ENCODE peak calls at places on chromosome 18, in six cellular contexts. T is HepG2, F is A549, A is K562, X is GM12878, S is IMR-90. L is an unnamed sample.

GRCh38 chr18:74489631-74490030 is 6.5 kb upstream of the CNDP2 start:
- DNase-seq in A (no peak), X (no peak), S (peak), T (no peak), F (no peak), L (no peak)

GRCh38 chr18:25164837-25165791 is 186.9 kb downstream of the ZNF521 start:
- DNase-seq in F (no peak), A (no peak), X (no peak), S (peak), T (peak), L (peak)

GRCh38 chr18:62500966-62501591 is 21.7 kb upstream of the ZCCHC2 start:
- DNase-seq in T (peak), F (no peak), S (no peak), X (no peak), A (no peak), L (no peak)

GRCh38 chr18:33578371-33579146 is 540 bp downstream of the ASXL3 start:
- DNase-seq in F (no peak), A (no peak), X (no peak), S (no peak), T (peak), L (peak)

GRCh38 chr18:48059363-48060109 is 129.1 kb upstream of the SMAD2 start:
- DNase-seq in A (no peak), F (no peak), T (no peak), X (no peak), S (no peak), L (no peak)

GRCh38 chr18:63098014-63098981 is 221.3 kb downstream of the BCL2 start:
- DNase-seq in X (peak), A (no peak), F (no peak), S (no peak), T (no peak), L (no peak)

GRCh38 chr18:32507093-32507492 is 36.4 kb upstream of the GAREM1 start:
- DNase-seq in A (no peak), S (no peak), X (no peak), T (no peak), F (no peak), L (no peak)

GRCh38 chr18:54787616-54788015 is 40.7 kb upstream of the RAB27B start:
- DNase-seq in T (no peak), S (peak), X (no peak), F (no peak), A (no peak), L (no peak)

GRCh38 chr18:8468911-8469310 is 140.3 kb upstream of the RAB12 start:
- DNase-seq in X (no peak), A (no peak), F (no peak), S (peak), T (no peak), L (no peak)

GRCh38 chr18:58129019-58129374 is 85.0 kb downstream of the NEDD4L start:
- DNase-seq in T (no peak), F (no peak), S (no peak), A (no peak), X (no peak), L (no peak)

GRCh38 chr18:23784811-23785245 is 95.6 kb downstream of the LAMA3 start:
- DNase-seq in X (no peak), T (no peak), F (no peak), S (peak), A (no peak), L (peak)

GRCh38 chr18:22176622-22177495 is 7.5 kb downstream of the GATA6 start:
- DNase-seq in F (no peak), T (no peak), A (no peak), S (no peak), X (no peak), L (no peak)

GRCh38 chr18:63271881-63272299 is 47.7 kb downstream of the BCL2 start:
- DNase-seq in S (no peak), A (no peak), X (no peak), T (no peak), F (no peak), L (no peak)

GRCh38 chr18:14979875-14980274 is 231.9 kb downstream of the ANKRD30B start:
- DNase-seq in A (no peak), T (no peak), S (no peak), F (no peak), X (no peak), L (no peak)

GRCh38 chr18:63197246-63197791 is 122.2 kb downstream of the BCL2 start:
- DNase-seq in A (no peak), X (no peak), T (no peak), F (no peak), S (no peak), L (no peak)

GRCh38 chr18:59562751-59563150 is 134.5 kb downstream of the CCBE1 start:
- DNase-seq in X (no peak), F (no peak), S (no peak), T (no peak), A (no peak), L (no peak)

GRCh38 chr18:10101293-10101701 is 187.5 kb downstream of the VAPA start:
- DNase-seq in F (no peak), S (no peak), A (no peak), T (no peak), X (no peak), L (no peak)

GRCh38 chr18:78786776-78787175 is 192.8 kb upstream of the SALL3 start:
- DNase-seq in F (no peak), A (no peak), X (no peak), T (no peak), S (no peak), L (no peak)

GRCh38 chr18:500230-500555 is 308 bp downstream of the COLEC12 start:
- DNase-seq in A (no peak), X (no peak), S (no peak), T (no peak), F (no peak), L (no peak)

GRCh38 chr18:12282436-12283039 is 25.5 kb upstream of the TUBB6 start:
- DNase-seq in T (peak), A (no peak), S (peak), F (no peak), X (no peak), L (no peak)

GRCh38 chr18:46502444-46502843 is 154.6 kb downstream of the LOXHD1 start:
- DNase-seq in F (no peak), S (peak), T (no peak), A (peak), X (no peak), L (peak)

GRCh38 chr18:26406294-26406693 is 142.1 kb downstream of the KCTD1 start:
- DNase-seq in A (no peak), F (no peak), X (no peak), T (no peak), S (no peak), L (no peak)

GRCh38 chr18:8798996-8799395 is 93.6 kb downstream of the MTCL1 start:
- DNase-seq in T (no peak), S (no peak), X (no peak), F (no peak), A (no peak), L (no peak)

GRCh38 chr18:70172225-70172624 is 33.3 kb downstream of the RTTN start:
- DNase-seq in X (no peak), S (peak), A (no peak), F (no peak), T (no peak), L (no peak)

GRCh38 chr18:22494771-22495170 is 77.1 kb upstream of the CTAGE1 start:
- DNase-seq in X (no peak), F (no peak), T (no peak), S (peak), A (no peak), L (no peak)

GRCh38 chr18:41938445-41938844 is 16.6 kb upstream of the PIK3C3 start:
- DNase-seq in X (no peak), F (no peak), A (no peak), T (no peak), S (peak), L (no peak)

GRCh38 chr18:22447770-22448169 is 30.1 kb upstream of the CTAGE1 start:
- DNase-seq in F (no peak), T (no peak), X (no peak), S (no peak), A (no peak), L (no peak)

GRCh38 chr18:38576349-38576748 is 1010.8 kb upstream of the CELF4 start:
- DNase-seq in A (no peak), F (no peak), T (no peak), X (no peak), S (no peak), L (no peak)

GRCh38 chr18:74861154-74861553 is 263.5 kb downstream of the ZNF407 start:
- DNase-seq in S (peak), T (peak), A (no peak), F (no peak), X (no peak), L (peak)

GRCh38 chr18:40878371-40878770 is 1076.7 kb upstream of the PIK3C3 start:
- DNase-seq in X (no peak), A (no peak), S (no peak), F (no peak), T (no peak), L (no peak)

GRCh38 chr18:25538175-25538922 is 186.4 kb upstream of the ZNF521 start:
- DNase-seq in A (no peak), F (no peak), X (no peak), S (peak), T (no peak), L (no peak)

GRCh38 chr18:59823611-59824195 is 76.1 kb upstream of the PMAIP1 start:
- DNase-seq in T (peak), F (peak), S (peak), A (peak), X (no peak), L (peak)

GRCh38 chr18:3513481-3513880 is 63.5 kb downstream of the TGIF1 start:
- DNase-seq in S (no peak), A (no peak), X (no peak), F (no peak), T (no peak), L (no peak)

GRCh38 chr18:8912348-8913057 is 190.0 kb upstream of the NDUFV2 start:
- DNase-seq in F (no peak), A (peak), X (no peak), T (no peak), S (no peak), L (no peak)

GRCh38 chr18:10418836-10419235 is 35.6 kb upstream of the APCDD1 start:
- DNase-seq in S (no peak), F (no peak), X (no peak), T (no peak), A (no peak), L (no peak)

GRCh38 chr18:36544036-36544725 is 246.7 kb downstream of the FHOD3 start:
- DNase-seq in X (no peak), T (no peak), A (no peak), F (no peak), S (no peak), L (no peak)

GRCh38 chr18:36536426-36536825 is 238.9 kb downstream of the FHOD3 start:
- DNase-seq in T (no peak), X (no peak), A (no peak), F (no peak), S (no peak), L (no peak)

GRCh38 chr18:36537289-36537688 is 239.8 kb downstream of the FHOD3 start:
- DNase-seq in A (no peak), T (no peak), F (no peak), S (no peak), X (no peak), L (no peak)

GRCh38 chr18:36535202-36535935 is 237.9 kb downstream of the FHOD3 start:
- DNase-seq in A (no peak), S (no peak), T (no peak), X (no peak), F (no peak), L (no peak)

GRCh38 chr18:36539674-36540073 is 242.2 kb downstream of the FHOD3 start:
- DNase-seq in S (peak), A (no peak), T (no peak), X (no peak), F (no peak), L (no peak)
- TF ChIP-seq BHLHE40 in S (no peak), A (no peak), T (no peak), X (no peak), F (no peak), L (no peak)

GRCh38 chr18:36419913-36420531 is 122.5 kb downstream of the FHOD3 start:
- DNase-seq in F (no peak), S (peak), X (no peak), T (peak), A (no peak), L (no peak)
- TF ChIP-seq BHLHE40 in F (no peak), S (no peak), X (no peak), T (no peak), A (no peak), L (no peak)

GRCh38 chr18:49546719-49547273 is 15.1 kb upstream of the LIPG start:
- DNase-seq in A (no peak), S (no peak), X (no peak), T (no peak), F (no peak), L (no peak)
- TF ChIP-seq BHLHE40 in A (no peak), S (no peak), X (no peak), T (no peak), F (no peak), L (no peak)

DNA sequence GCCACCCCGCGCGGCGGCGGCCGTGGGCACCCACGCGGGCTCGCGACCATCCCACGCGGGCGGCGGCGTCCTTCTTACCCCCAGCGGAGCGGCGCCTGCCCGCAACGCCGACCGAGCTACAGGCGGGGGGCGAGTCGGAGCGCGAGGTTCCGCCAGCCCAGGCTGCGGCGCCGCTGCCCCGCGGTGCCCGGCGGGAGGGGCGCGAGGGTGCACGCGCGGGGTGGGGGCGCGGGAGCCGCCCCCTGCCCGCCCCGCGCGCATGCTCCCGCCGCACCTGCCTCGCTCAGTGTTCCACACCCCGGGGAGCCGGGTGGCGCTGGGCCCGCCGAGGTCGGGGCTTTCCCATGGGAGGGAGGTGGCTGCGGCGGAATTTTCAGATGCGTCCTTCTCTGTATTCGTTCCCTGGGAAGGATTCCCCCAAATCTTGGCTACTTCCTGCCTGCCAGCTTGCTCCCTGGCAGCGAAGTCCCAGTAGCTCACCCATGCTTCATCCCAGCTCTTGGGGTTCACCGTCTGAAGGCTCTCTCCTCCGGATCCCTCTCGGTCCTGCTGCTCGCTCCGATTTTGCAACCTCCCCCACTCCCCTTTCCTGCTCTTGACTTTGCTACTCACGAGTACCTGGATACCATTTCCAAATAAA is at the start of gene L3MBTL4:
- DNase-seq in F (no peak), A (no peak), X (no peak), T (no peak), S (no peak), L (peak)
- TF ChIP-seq BHLHE40 in F (no peak), A (no peak), X (peak), T (no peak), S (no peak), L (no peak)

GRCh38 chr18:51522338-51522737 is 324.9 kb upstream of the MEX3C start:
- DNase-seq in T (no peak), X (no peak), F (no peak), A (no peak), S (no peak), L (no peak)
- TF ChIP-seq BHLHE40 in T (no peak), X (no peak), F (no peak), A (no peak), S (no peak), L (no peak)

GRCh38 chr18:56982756-56983155 is 164.1 kb upstream of the BOD1L2 start:
- DNase-seq in F (no peak), T (no peak), A (no peak), S (no peak), X (no peak), L (no peak)
- TF ChIP-seq BHLHE40 in F (no peak), T (no peak), A (no peak), S (no peak), X (no peak), L (no peak)

L was measured in HEK293T.